ENCODE peak calls at places on chromosomes 6 and 20, in four cellular contexts. H is GM23248, Z is nephron progenitor cell, P is GM19239. C is an unnamed sample.

GRCh38 chr20:32522775-32523612 is 62.1 kb downstream of the NOL4L start:
- DNase-seq in H (peak; percentile 43), Z (no peak), P (no peak), C (peak; percentile 32)

GRCh38 chr6:131950767-131951575 is at the start of gene CCN2:
- DNase-seq in H (peak; percentile 94), Z (peak; percentile 91), P (no peak), C (peak; percentile 97)

GRCh38 chr20:21082584-21082983 is 23.6 kb downstream of the LINC00237 start:
- DNase-seq in H (no peak), Z (no peak), P (no peak), C (no peak)

GRCh38 chr20:25285856-25286798 is 38.2 kb downstream of the PYGB start:
- DNase-seq in H (no peak), Z (no peak), P (no peak), C (no peak)

GRCh38 chr6:40380271-40380670 is 206.9 kb downstream of the LRFN2 start:
- DNase-seq in H (no peak), Z (no peak), P (no peak), C (no peak)

GRCh38 chr6:95670011-95670463 is 92.7 kb downstream of the MANEA start:
- DNase-seq in H (no peak), Z (no peak), P (no peak), C (no peak)

GRCh38 chr20:63011798-63012197 is 5.0 kb upstream of the BHLHE23 start:
- DNase-seq in H (no peak), Z (no peak), P (no peak), C (no peak)

GRCh38 chr6:119312875-119313338 is 36.7 kb downstream of the MAN1A1 start:
- DNase-seq in H (no peak), Z (no peak), P (no peak), C (no peak)

GRCh38 chr6:162580619-162581018 is 146.9 kb downstream of the PRKN start:
- DNase-seq in H (no peak), Z (no peak), P (no peak), C (no peak)

GRCh38 chr6:107304421-107305025 is 154.8 kb downstream of the PDSS2 start:
- DNase-seq in H (no peak), Z (no peak), P (no peak), C (no peak)

GRCh38 chr20:15807271-15807670 is 766.0 kb downstream of the KIF16B start:
- DNase-seq in H (no peak), Z (no peak), P (no peak), C (no peak)

GRCh38 chr6:148152244-148152643 is 190.4 kb upstream of the SASH1 start:
- DNase-seq in H (no peak), Z (no peak), P (no peak), C (no peak)

GRCh38 chr20:25532971-25533391 is 52.4 kb downstream of the NINL start:
- DNase-seq in H (no peak), Z (no peak), P (no peak), C (peak; percentile 58)

GRCh38 chr6:5995705-5996686 is 10.7 kb downstream of the NRN1 start:
- DNase-seq in H (peak; percentile 92), Z (peak; percentile 88), P (no peak), C (peak; percentile 89)

GRCh38 chr6:52576392-52577021 is 353 bp downstream of the TRAM2 start:
- DNase-seq in H (peak; percentile 91), Z (no peak), P (peak; percentile 57), C (peak; percentile 61)

GRCh38 chr6:93136111-93136510 is 283.2 kb downstream of the EPHA7 start:
- DNase-seq in H (no peak), Z (no peak), P (no peak), C (no peak)

GRCh38 chr6:150720774-150721233 is 121.1 kb downstream of the PLEKHG1 start:
- DNase-seq in H (peak; percentile 6), Z (no peak), P (peak; percentile 36), C (no peak)

GRCh38 chr6:10882654-10883053 is 813 bp upstream of the GCM2 start:
- DNase-seq in H (no peak), Z (peak; percentile 24), P (no peak), C (no peak)

GRCh38 chr20:7799872-7800271 is 140.4 kb downstream of the HAO1 start:
- DNase-seq in H (no peak), Z (no peak), P (no peak), C (no peak)

GRCh38 chr6:139325686-139326085 is 33.9 kb upstream of the TXLNB start:
- DNase-seq in H (no peak), Z (no peak), P (no peak), C (no peak)

GRCh38 chr20:24782221-24782620 is 166.8 kb upstream of the CST7 start:
- DNase-seq in H (no peak), Z (no peak), P (no peak), C (no peak)

GRCh38 chr6:84027340-84028183 is 6.0 kb upstream of the MRAP2 start:
- DNase-seq in H (peak; percentile 86), Z (no peak), P (no peak), C (peak; percentile 71)